ENCODE peak calls at places on chromosomes 4 and X, in four cellular contexts. S is T-helper 17 cell, L is T-cell, F is upper lobe of left lung. Q is an unnamed sample.

GRCh38 chr4:23337292-23337691 is 552.6 kb downstream of the PPARGC1A start:
- DNase-seq in S (no peak), L (no peak), F (no peak), Q (no peak)

GRCh38 chr4:24488399-24489164 is 95.8 kb downstream of the DHX15 start:
- DNase-seq in S (peak; percentile 52), L (no peak), F (peak; percentile 69), Q (no peak)

GRCh38 chr4:16967722-16968121 is 69.3 kb upstream of the LDB2 start:
- DNase-seq in S (no peak), L (no peak), F (peak; percentile 21), Q (no peak)

GRCh38 chr4:69881173-69881773 is 21.3 kb upstream of the SULT1E1 start:
- DNase-seq in S (no peak), L (no peak), F (peak; percentile 30), Q (no peak)

GRCh38 chr4:157265281-157265680 is 44.8 kb downstream of the GRIA2 start:
- DNase-seq in S (no peak), L (no peak), F (no peak), Q (no peak)

GRCh38 chrX:107448625-107449468 is 605 bp upstream of the FRMPD3 start:
- DNase-seq in S (no peak), L (no peak), F (no peak), Q (no peak)

GRCh38 chrX:23752740-23753435 is 9.8 kb upstream of the ACOT9 start:
- DNase-seq in S (no peak), L (no peak), F (no peak), Q (no peak)

GRCh38 chr4:56619816-56620215 is 61.3 kb downstream of the HOPX start:
- DNase-seq in S (no peak), L (no peak), F (no peak), Q (no peak)

GRCh38 chr4:31089815-31090214 is 369.6 kb downstream of the PCDH7 start:
- DNase-seq in S (no peak), L (no peak), F (peak; percentile 85), Q (no peak)

GRCh38 chrX:20029728-20030127 is 38.9 kb upstream of the BCLAF3 start:
- DNase-seq in S (no peak), L (no peak), F (no peak), Q (no peak)

Q was measured in effector CD8-positive, alpha-beta T cell.